ENCODE peak calls at places on chromosomes 1 and 21, in five cellular contexts. L, G, S, J and O are unnamed samples.

GRCh38 chr1:109932232-109932631 is 21.6 kb downstream of the CSF1 start:
- DNase-seq in S (no peak), L (no peak), J (no peak), G (no peak), O (no peak)

GRCh38 chr1:172497230-172497629 is 35.7 kb upstream of the SUCO start:
- DNase-seq in J (peak), G (peak), L (peak), S (no peak), O (peak)

GRCh38 chr1:113859478-113860175 is 11.9 kb downstream of the PTPN22 start:
- DNase-seq in S (peak), G (no peak), J (no peak), L (no peak), O (no peak)

GRCh38 chr21:41840880-41841279 is 38.3 kb downstream of the PRDM15 start:
- DNase-seq in S (no peak), L (no peak), J (no peak), G (no peak), O (no peak)

GRCh38 chr21:42862123-42862475 is 17.2 kb downstream of the WDR4 start:
- DNase-seq in G (no peak), L (no peak), S (no peak), J (no peak), O (no peak)

GRCh38 chr1:228488107-228488817 is 1.1 kb downstream of the RNF187 start:
- DNase-seq in G (no peak), L (no peak), J (no peak), S (no peak), O (no peak)

GRCh38 chr1:41277371-41277994 is 35.4 kb upstream of the SCMH1 start:
- DNase-seq in G (no peak), J (no peak), S (no peak), L (no peak), O (no peak)

GRCh38 chr1:153507926-153508583 is 27.7 kb downstream of the S100A6 start:
- DNase-seq in G (no peak), L (no peak), S (no peak), J (no peak), O (no peak)

GRCh38 chr1:167599839-167600581 is 30.0 kb upstream of the RCSD1 start:
- DNase-seq in S (peak), J (no peak), G (no peak), L (peak), O (no peak)

GRCh38 chr1:54160351-54160750 is 7.6 kb upstream of the CDCP2 start:
- DNase-seq in G (no peak), S (no peak), J (no peak), L (no peak), O (no peak)

GRCh38 chr21:25563399-25564116 is 43.7 kb downstream of the MRPL39 start:
- DNase-seq in S (peak), L (no peak), G (no peak), J (no peak), O (no peak)

GRCh38 chr1:154751690-154752089 is 118.4 kb downstream of the KCNN3 start:
- DNase-seq in L (no peak), S (no peak), G (no peak), J (no peak), O (no peak)

GRCh38 chr1:27086628-27087027 is 68.3 kb downstream of the SLC9A1 start:
- DNase-seq in G (no peak), J (no peak), S (no peak), L (no peak), O (no peak)

GRCh38 chr1:3237994-3238704 is 169.1 kb downstream of the PRDM16 start:
- DNase-seq in S (no peak), L (peak), G (no peak), J (no peak), O (no peak)

GRCh38 chr1:178806665-178807300 is 64.1 kb downstream of the ANGPTL1 start:
- DNase-seq in G (no peak), L (peak), J (no peak), S (no peak), O (no peak)

GRCh38 chr1:31718519-31718918 is 14.7 kb upstream of the COL16A1 start:
- DNase-seq in J (no peak), S (no peak), L (no peak), G (no peak), O (no peak)

GRCh38 chr1:61605607-61606321 is 119.2 kb downstream of the TM2D1 start:
- DNase-seq in S (no peak), G (no peak), L (no peak), J (no peak), O (no peak)

GRCh38 chr1:61607448-61607847 is 117.5 kb downstream of the TM2D1 start:
- DNase-seq in J (no peak), S (no peak), G (no peak), L (no peak), O (no peak)

GRCh38 chr1:61604684-61605083 is 120.3 kb downstream of the TM2D1 start:
- DNase-seq in J (no peak), G (no peak), S (no peak), L (no peak), O (no peak)

GRCh38 chr1:61609040-61609439 is 115.9 kb downstream of the TM2D1 start:
- DNase-seq in S (no peak), J (no peak), L (no peak), G (no peak), O (no peak)

DNA sequence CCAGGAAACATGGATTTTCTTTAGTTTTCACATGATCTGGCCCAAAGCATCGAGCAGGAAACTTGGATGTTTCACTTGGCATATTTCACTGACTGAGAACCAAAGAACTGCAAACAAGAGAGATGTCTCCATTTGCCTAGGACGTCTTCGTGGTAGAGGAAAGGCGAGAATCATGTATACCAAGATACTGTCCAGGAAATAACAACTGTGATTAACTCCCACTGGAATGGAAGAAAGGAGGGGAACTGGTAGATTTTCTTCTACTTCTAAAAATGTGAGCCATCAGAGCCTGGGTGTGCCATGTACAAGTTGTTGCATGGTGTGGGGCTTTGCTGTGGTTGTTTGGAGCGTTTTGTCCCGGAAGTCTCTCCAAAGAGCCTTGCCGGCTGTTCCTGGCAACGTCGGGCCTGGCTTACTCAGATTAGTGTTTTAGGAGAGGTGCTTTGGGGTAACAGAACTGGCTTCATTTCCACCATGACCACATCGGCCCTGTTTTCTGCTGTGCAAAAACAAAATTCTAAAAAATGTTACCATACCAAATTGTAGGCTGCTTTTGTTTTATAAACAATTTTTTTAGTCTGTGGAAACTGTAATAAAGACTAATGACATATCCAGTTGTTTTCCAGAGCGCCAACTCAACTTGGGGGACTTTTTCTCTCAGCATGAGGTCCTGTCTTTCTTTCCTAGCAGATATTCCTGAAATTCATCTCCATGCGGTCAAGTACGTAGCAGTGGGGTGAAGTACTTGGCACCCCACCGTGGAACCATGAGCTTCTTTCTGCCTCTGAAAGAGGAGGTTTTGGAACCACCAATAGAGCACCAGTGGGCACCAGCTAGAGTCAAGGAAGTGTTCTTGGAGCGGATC is 118.3 kb downstream of the TM2D1 start:
- DNase-seq in G (no peak), S (no peak), L (no peak), J (no peak), O (no peak)
- TF ChIP-seq SUZ12 in G (no peak), S (no peak), L (no peak), J (no peak), O (no peak)

GRCh38 chr1:220817907-220818306 is 31.2 kb downstream of the MTARC1 start:
- DNase-seq in L (no peak), S (no peak), J (no peak), G (no peak), O (no peak)

GRCh38 chr1:220815409-220815808 is 28.7 kb downstream of the MTARC1 start:
- DNase-seq in S (no peak), J (no peak), G (no peak), L (no peak), O (no peak)

GRCh38 chr1:220819627-220820026 is 32.9 kb downstream of the MTARC1 start:
- DNase-seq in S (no peak), G (no peak), L (no peak), J (no peak), O (no peak)

GRCh38 chr1:220813013-220813412 is 26.3 kb downstream of the MTARC1 start:
- DNase-seq in G (no peak), S (no peak), L (no peak), J (no peak), O (no peak)

DNA sequence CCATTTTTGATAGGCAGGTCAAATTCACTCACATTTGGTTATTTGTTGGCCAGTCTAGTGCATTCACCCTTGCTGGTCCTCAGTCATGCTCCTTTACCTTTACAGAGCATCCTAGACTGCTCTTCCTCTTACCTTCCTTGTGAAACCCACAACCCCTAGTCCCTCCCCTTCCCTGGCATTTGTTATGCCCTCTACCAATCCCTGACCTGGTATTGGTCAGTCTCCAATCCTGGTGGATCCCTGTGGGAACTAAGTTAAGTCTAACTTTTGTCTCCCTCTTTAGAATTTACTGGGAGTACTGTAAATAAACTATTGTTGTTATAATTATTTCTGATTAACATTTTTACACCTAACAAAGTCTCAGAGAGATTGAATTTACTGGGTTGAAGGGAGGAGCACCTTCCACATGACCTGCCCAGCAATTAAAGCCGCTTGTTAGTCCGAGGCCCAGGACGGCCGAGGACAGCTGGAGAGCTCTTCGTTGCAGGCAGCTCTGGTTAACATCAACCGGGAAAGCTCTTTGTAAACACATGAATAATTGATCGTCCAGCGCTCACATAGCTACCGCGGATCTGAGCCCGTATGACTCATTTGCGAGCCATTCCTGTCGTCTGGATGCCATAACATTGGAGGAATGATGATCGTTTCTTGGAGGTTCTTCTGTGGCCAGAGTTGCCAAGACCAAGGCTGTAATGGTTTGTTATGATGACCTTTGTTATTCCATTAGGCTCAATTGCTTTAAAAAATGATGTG is 31.9 kb downstream of the MTARC1 start:
- DNase-seq in G (peak), J (peak), S (no peak), L (no peak), O (peak)
- TF ChIP-seq SUZ12 in G (no peak), J (no peak), S (no peak), L (no peak), O (no peak)

GRCh38 chr1:16109571-16109970 is 36.1 kb upstream of the FAM131C start:
- DNase-seq in J (no peak), G (no peak), L (no peak), S (no peak), O (no peak)
- TF ChIP-seq SUZ12 in J (no peak), G (no peak), L (no peak), S (no peak), O (no peak)

GRCh38 chr1:35454616-35455015 is 102.6 kb downstream of the KIAA0319L start:
- DNase-seq in S (no peak), J (no peak), L (peak), G (no peak), O (no peak)
- TF ChIP-seq SUZ12 in S (no peak), J (no peak), L (no peak), G (no peak), O (no peak)

DNA sequence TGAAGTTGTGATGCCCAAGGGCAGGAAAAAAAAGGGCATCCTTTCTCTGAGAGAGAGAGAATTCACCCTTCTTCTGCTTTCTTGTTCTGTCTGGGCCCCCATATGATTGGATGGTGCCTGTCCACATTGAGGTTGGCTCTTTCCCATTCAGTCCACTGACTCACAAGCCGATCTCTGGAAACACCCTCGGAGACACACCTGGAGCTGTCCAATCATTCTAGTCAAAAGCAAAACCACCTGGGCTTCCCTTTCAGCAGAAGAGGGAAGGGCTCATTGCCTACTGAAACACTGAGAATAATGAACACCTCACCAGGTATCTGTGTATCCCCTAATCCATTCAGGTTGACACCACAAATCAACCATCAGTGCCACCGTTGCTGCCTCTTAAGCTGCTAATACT is 103.7 kb upstream of the GNG12 start:
- DNase-seq in J (no peak), S (no peak), G (no peak), L (no peak), O (no peak)
- TF ChIP-seq SUZ12 in J (no peak), S (no peak), G (no peak), L (no peak), O (no peak)

GRCh38 chr1:72186733-72187307 is 95.5 kb downstream of the NEGR1 start:
- DNase-seq in S (no peak), J (no peak), G (no peak), L (peak), O (peak)
- TF ChIP-seq SUZ12 in S (no peak), J (no peak), G (no peak), L (no peak), O (no peak)

DNA sequence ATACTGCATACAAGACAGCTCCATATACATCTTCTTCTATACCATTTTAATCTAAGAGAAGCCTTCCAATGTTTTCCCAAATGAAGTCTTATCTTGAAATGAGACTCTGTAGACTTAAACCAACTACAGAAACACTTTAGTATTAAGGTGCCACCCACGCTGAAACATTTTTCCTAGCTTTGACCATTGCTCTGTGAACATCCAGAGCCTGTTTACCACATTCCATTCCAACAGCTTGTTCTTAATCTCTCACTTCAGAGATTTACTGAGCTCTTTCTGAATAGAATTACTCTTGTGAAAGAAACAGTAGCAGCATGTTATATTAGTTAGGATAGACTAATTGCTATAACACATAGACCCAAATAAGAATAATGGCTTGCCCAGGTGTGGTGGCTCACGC is 19.6 kb upstream of the POGZ start:
- DNase-seq in S (no peak), L (no peak), J (no peak), G (no peak), O (no peak)
- TF ChIP-seq SUZ12 in S (no peak), L (no peak), J (no peak), G (no peak), O (no peak)

GRCh38 chr1:82141393-82141792 is 340.7 kb downstream of the ADGRL2 start:
- DNase-seq in L (no peak), S (no peak), J (no peak), G (no peak), O (no peak)
- TF ChIP-seq SUZ12 in L (no peak), S (no peak), J (no peak), G (no peak), O (no peak)

DNA sequence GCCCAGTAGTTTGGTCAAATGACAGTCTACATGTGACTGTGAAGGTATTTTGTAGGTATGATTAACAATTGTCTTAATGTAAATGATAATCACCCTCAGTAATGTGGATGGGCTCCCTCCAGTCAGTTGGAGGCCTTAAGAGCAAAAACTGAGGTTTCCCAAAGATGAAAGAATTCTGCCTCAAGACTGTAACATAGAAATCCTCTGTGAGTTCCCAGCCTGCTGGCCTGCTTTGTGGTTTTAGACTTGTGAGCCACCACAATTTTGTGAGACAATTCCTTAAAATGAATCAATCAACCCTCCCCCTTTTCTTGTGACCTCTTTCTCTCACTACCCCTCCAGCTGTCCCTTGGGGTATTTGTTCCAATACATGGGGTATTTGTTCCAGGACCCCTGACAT is 226.4 kb upstream of the DPYD start:
- DNase-seq in J (no peak), L (no peak), G (no peak), S (no peak), O (no peak)
- TF ChIP-seq SUZ12 in J (no peak), L (no peak), G (no peak), S (no peak), O (no peak)

GRCh38 chr1:177341773-177342172 is 171.0 kb downstream of the BRINP2 start:
- DNase-seq in L (no peak), S (no peak), G (no peak), J (no peak), O (peak)
- TF ChIP-seq SUZ12 in L (no peak), S (no peak), G (no peak), J (no peak), O (no peak)